ENCODE peak calls at places on chromosomes 12 and 14, in seven cellular contexts. One of them, this sample, is unnamed. For H3K4me1, the result is how much of the 10 kb centered on the place peaks cover.

GRCh38 chr12:60257063-60257462 is 661.2 kb downstream of the SLC16A7 start:
- DNase-seq in HepG2: peak
- DNase-seq in HCT116: peak
- DNase-seq in GM12878: no peak
- DNase-seq in H1: no peak
- DNase-seq in K562: peak
- DNase-seq in SK-N-SH: no peak
- DNase-seq in this sample: no peak

GRCh38 chr14:22824711-22825359 is 4.9 kb upstream of the MRPL52 start:
- DNase-seq in GM12878: no peak
- DNase-seq in SK-N-SH: no peak
- DNase-seq in HCT116: peak
- DNase-seq in H1: no peak
- DNase-seq in K562: peak
- DNase-seq in HepG2: peak
- DNase-seq in this sample: no peak

GRCh38 chr12:10235761-10236631 is 23.3 kb downstream of the GABARAPL1 start:
- DNase-seq in H1: no peak
- DNase-seq in SK-N-SH: peak
- DNase-seq in K562: peak
- DNase-seq in GM12878: no peak
- DNase-seq in HepG2: peak
- DNase-seq in HCT116: peak
- DNase-seq in this sample: peak

GRCh38 chr12:8834230-8834629 is 11.8 kb downstream of the A2ML1 start:
- DNase-seq in SK-N-SH: no peak
- DNase-seq in H1: no peak
- DNase-seq in HCT116: no peak
- DNase-seq in HepG2: no peak
- DNase-seq in K562: no peak
- DNase-seq in GM12878: no peak
- DNase-seq in this sample: peak

GRCh38 chr12:71438670-71439361 is 782 bp upstream of the LGR5 start:
- DNase-seq in H1: no peak
- DNase-seq in SK-N-SH: peak
- DNase-seq in K562: no peak
- DNase-seq in GM12878: no peak
- DNase-seq in HCT116: no peak
- DNase-seq in HepG2: peak
- DNase-seq in this sample: peak

GRCh38 chr14:104282332-104283196 is 144.2 kb downstream of the KIF26A start:
- DNase-seq in H1: no peak
- DNase-seq in K562: no peak
- DNase-seq in HepG2: no peak
- DNase-seq in GM12878: no peak
- DNase-seq in SK-N-SH: no peak
- DNase-seq in HCT116: no peak
- DNase-seq in this sample: no peak

GRCh38 chr12:45122776-45123380 is 72.0 kb upstream of the DBX2 start:
- DNase-seq in HCT116: peak
- DNase-seq in SK-N-SH: peak
- DNase-seq in K562: peak
- DNase-seq in GM12878: no peak
- DNase-seq in HepG2: peak
- DNase-seq in H1: no peak
- DNase-seq in this sample: peak

GRCh38 chr12:64665506-64665905 is 55.2 kb downstream of the RASSF3 start:
- DNase-seq in K562: no peak
- DNase-seq in H1: no peak
- DNase-seq in HCT116: no peak
- DNase-seq in SK-N-SH: no peak
- DNase-seq in GM12878: peak
- DNase-seq in HepG2: no peak
- DNase-seq in this sample: no peak

GRCh38 chr14:54322668-54323380 is 74.0 kb upstream of the CDKN3 start:
- DNase-seq in SK-N-SH: no peak
- DNase-seq in H1: no peak
- DNase-seq in HCT116: no peak
- DNase-seq in HepG2: no peak
- DNase-seq in GM12878: no peak
- DNase-seq in K562: no peak
- DNase-seq in this sample: no peak

DNA sequence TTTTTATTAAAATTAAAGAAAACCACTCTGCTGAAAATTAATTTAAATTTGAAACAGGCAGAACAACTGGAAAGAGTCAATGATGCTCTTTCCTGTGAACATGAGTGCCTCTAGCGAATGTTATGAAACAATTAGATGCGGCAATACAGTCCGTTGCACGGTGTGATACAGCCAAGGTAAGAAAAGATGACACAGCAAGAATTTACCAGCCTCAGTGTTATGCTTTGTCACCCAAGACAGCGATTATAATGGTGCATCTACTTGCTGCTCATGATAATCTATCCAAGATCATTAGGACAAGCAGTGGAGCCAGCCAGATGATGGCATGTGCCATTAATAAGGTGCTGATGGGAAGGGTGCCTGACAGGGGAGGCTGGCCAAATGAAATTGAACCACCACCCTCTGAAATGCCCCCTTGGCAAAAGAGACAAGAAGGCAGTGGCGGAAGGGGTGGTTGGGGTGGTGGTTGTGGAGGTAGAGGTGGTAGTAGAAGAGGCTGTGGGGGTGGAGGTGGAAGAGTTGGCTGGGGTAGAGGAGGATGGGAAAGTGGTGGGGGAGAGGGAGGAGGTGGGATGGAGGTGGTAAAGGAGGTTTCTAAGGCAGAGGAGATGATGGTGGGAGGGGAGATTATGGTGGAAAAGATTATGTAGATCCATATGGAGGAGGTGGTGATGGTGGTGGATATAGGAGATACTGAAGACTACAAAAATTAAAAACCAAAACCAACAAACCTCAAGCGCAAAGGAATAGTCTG is 4.1 kb upstream of the RESF1 start:
- DNase-seq in HepG2: no peak
- DNase-seq in K562: no peak
- DNase-seq in SK-N-SH: no peak
- DNase-seq in GM12878: no peak
- DNase-seq in HCT116: no peak
- DNase-seq in H1: no peak
- DNase-seq in this sample: no peak
- H3K4me1 ChIP-seq in HepG2: under half
- H3K4me1 ChIP-seq in K562: under half
- H3K4me1 ChIP-seq in SK-N-SH: under half
- H3K4me1 ChIP-seq in GM12878: under half
- H3K4me1 ChIP-seq in HCT116: under half
- H3K4me1 ChIP-seq in H1: under half
- H3K4me1 ChIP-seq in this sample: under half

DNA sequence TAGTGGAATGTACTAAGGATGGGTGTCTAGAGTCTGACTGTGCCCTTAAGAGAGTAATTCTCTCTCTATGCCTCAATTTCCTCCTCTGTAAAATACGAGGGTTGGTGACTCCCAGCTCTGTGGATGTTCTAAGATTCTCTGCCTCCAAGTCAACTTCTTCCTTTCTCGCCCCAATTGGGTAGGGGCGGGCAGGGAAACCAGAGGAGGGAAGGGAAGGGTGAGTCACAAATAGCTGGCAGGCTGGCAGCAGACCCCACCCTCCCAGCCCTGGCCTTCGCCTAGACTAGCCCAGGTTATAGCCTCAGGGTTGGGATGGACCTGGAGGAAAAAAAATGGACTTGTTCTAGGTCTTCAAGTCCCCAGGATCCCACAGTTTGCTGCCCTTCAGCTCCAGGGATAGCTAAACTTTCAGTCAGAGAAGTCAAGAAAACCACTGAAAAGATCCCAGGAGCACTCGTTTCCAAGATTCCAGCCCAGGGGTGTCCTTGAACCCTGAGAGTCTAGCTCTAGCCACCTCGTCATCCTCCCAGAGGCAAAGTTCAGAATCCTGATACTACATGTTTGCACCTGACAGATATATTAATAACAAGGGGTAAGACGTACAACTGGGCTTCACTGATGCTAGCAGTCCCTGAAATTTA is 2.3 kb downstream of the DGKA start:
- DNase-seq in HCT116: peak
- DNase-seq in SK-N-SH: no peak
- DNase-seq in K562: no peak
- DNase-seq in HepG2: no peak
- DNase-seq in GM12878: no peak
- DNase-seq in H1: no peak
- DNase-seq in this sample: no peak
- TF ChIP-seq YY1 in HCT116: no peak
- TF ChIP-seq YY1 in SK-N-SH: no peak
- TF ChIP-seq YY1 in K562: no peak
- TF ChIP-seq YY1 in HepG2: no peak
- TF ChIP-seq YY1 in GM12878: no peak
- TF ChIP-seq YY1 in H1: no peak
- TF ChIP-seq YY1 in this sample: no peak

GRCh38 chr12:6620137-6620884 is 13.1 kb upstream of the CHD4 start:
- DNase-seq in HepG2: no peak
- DNase-seq in H1: peak
- DNase-seq in K562: no peak
- DNase-seq in SK-N-SH: peak
- DNase-seq in HCT116: no peak
- DNase-seq in GM12878: no peak
- DNase-seq in this sample: no peak

GRCh38 chr12:6614513-6615177 is 7.5 kb upstream of the CHD4 start:
- DNase-seq in GM12878: no peak
- DNase-seq in HepG2: no peak
- DNase-seq in SK-N-SH: no peak
- DNase-seq in H1: no peak
- DNase-seq in HCT116: no peak
- DNase-seq in K562: no peak
- DNase-seq in this sample: no peak

GRCh38 chr12:6620885-6621274 is 13.7 kb upstream of the CHD4 start:
- DNase-seq in SK-N-SH: no peak
- DNase-seq in HCT116: no peak
- DNase-seq in GM12878: no peak
- DNase-seq in K562: no peak
- DNase-seq in H1: no peak
- DNase-seq in HepG2: no peak
- DNase-seq in this sample: no peak

GRCh38 chr12:6615802-6616201 is 8.6 kb upstream of the CHD4 start:
- DNase-seq in HCT116: no peak
- DNase-seq in GM12878: no peak
- DNase-seq in HepG2: no peak
- DNase-seq in H1: no peak
- DNase-seq in SK-N-SH: no peak
- DNase-seq in K562: no peak
- DNase-seq in this sample: no peak

GRCh38 chr12:6618483-6618882 is 11.3 kb upstream of the CHD4 start:
- DNase-seq in K562: no peak
- DNase-seq in GM12878: no peak
- DNase-seq in SK-N-SH: no peak
- DNase-seq in H1: no peak
- DNase-seq in HepG2: no peak
- DNase-seq in HCT116: no peak
- DNase-seq in this sample: no peak
- H3K9ac ChIP-seq in K562: no peak
- H3K9ac ChIP-seq in GM12878: no peak
- H3K9ac ChIP-seq in SK-N-SH: no peak
- H3K9ac ChIP-seq in H1: no peak
- H3K9ac ChIP-seq in HepG2: no peak
- H3K9ac ChIP-seq in HCT116: no peak
- H3K9ac ChIP-seq in this sample: no peak

GRCh38 chr12:105317942-105318614 is 12.4 kb upstream of the C12orf75 start:
- DNase-seq in HepG2: peak
- DNase-seq in SK-N-SH: no peak
- DNase-seq in K562: no peak
- DNase-seq in GM12878: no peak
- DNase-seq in H1: no peak
- DNase-seq in HCT116: no peak
- DNase-seq in this sample: no peak

GRCh38 chr12:105315726-105316125 is 14.8 kb upstream of the C12orf75 start:
- DNase-seq in HCT116: no peak
- DNase-seq in HepG2: no peak
- DNase-seq in SK-N-SH: no peak
- DNase-seq in H1: no peak
- DNase-seq in GM12878: no peak
- DNase-seq in K562: no peak
- DNase-seq in this sample: no peak

GRCh38 chr12:105317453-105317852 is 13.0 kb upstream of the C12orf75 start:
- DNase-seq in H1: no peak
- DNase-seq in SK-N-SH: no peak
- DNase-seq in K562: no peak
- DNase-seq in HepG2: no peak
- DNase-seq in HCT116: no peak
- DNase-seq in GM12878: no peak
- DNase-seq in this sample: no peak

GRCh38 chr12:105316931-105317330 is 13.6 kb upstream of the C12orf75 start:
- DNase-seq in HepG2: no peak
- DNase-seq in GM12878: no peak
- DNase-seq in H1: no peak
- DNase-seq in HCT116: no peak
- DNase-seq in K562: no peak
- DNase-seq in SK-N-SH: no peak
- DNase-seq in this sample: no peak

DNA sequence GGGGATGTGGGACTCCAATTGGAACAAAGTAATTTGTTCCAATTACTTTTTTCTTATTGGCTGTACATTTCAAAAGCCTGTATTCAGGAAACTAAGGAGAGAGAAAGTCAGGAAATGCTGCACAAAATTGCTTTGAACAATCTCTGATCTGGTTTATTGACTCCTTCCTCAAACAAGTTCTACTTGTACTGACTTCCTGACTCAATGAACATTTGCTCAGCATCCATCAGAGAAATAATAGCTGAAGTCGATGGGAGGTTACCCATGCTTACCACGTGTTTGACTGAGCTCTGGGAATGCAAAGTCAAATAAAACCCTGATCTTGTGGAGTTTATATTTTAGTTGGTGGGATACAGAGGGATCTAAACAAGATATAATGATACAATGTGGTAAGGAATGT is 15.4 kb upstream of the C12orf75 start:
- DNase-seq in K562: no peak
- DNase-seq in H1: no peak
- DNase-seq in GM12878: no peak
- DNase-seq in HCT116: no peak
- DNase-seq in SK-N-SH: no peak
- DNase-seq in HepG2: no peak
- DNase-seq in this sample: no peak
- H3K4me1 ChIP-seq in K562: under half
- H3K4me1 ChIP-seq in H1: under half
- H3K4me1 ChIP-seq in GM12878: under half
- H3K4me1 ChIP-seq in HCT116: under half
- H3K4me1 ChIP-seq in SK-N-SH: under half
- H3K4me1 ChIP-seq in HepG2: under half
- H3K4me1 ChIP-seq in this sample: under half

GRCh38 chr14:60563113-60563512 is 54.2 kb downstream of the SIX6 start:
- DNase-seq in K562: no peak
- DNase-seq in HepG2: no peak
- DNase-seq in GM12878: no peak
- DNase-seq in SK-N-SH: no peak
- DNase-seq in H1: no peak
- DNase-seq in HCT116: no peak
- DNase-seq in this sample: no peak
- TF ChIP-seq YY1 in K562: no peak
- TF ChIP-seq YY1 in HepG2: no peak
- TF ChIP-seq YY1 in GM12878: no peak
- TF ChIP-seq YY1 in SK-N-SH: no peak
- TF ChIP-seq YY1 in H1: no peak
- TF ChIP-seq YY1 in HCT116: no peak
- TF ChIP-seq YY1 in this sample: no peak